ENCODE peak calls at places on chromosomes 11 and 22, in six cellular contexts. One of them, this sample, is unnamed.

GRCh38 chr11:95301497-95301896 is 70.5 kb upstream of the SESN3 start:
- DNase-seq in cardiac fibroblast: no peak
- DNase-seq in psoas muscle: no peak
- DNase-seq in fibroblast of pulmonary artery: peak
- DNase-seq in WTC11: no peak
- DNase-seq in lower lobe of right lung: peak
- DNase-seq in this sample: no peak

GRCh38 chr11:10351768-10352641 is 47.1 kb downstream of the ADM start:
- DNase-seq in cardiac fibroblast: peak
- DNase-seq in psoas muscle: peak
- DNase-seq in fibroblast of pulmonary artery: peak
- DNase-seq in WTC11: peak
- DNase-seq in lower lobe of right lung: no peak
- DNase-seq in this sample: no peak

GRCh38 chr22:21791635-21792625 is 56.3 kb upstream of the YPEL1 start:
- DNase-seq in cardiac fibroblast: peak
- DNase-seq in psoas muscle: no peak
- DNase-seq in fibroblast of pulmonary artery: peak
- DNase-seq in WTC11: no peak
- DNase-seq in lower lobe of right lung: no peak
- DNase-seq in this sample: no peak

GRCh38 chr22:41367039-41367679 is 14.6 kb upstream of the TEF start:
- DNase-seq in cardiac fibroblast: peak
- DNase-seq in psoas muscle: peak
- DNase-seq in fibroblast of pulmonary artery: peak
- DNase-seq in WTC11: peak
- DNase-seq in lower lobe of right lung: peak
- DNase-seq in this sample: peak

GRCh38 chr11:70539360-70540095 is 141.2 kb downstream of the CTTN start:
- DNase-seq in cardiac fibroblast: no peak
- DNase-seq in psoas muscle: no peak
- DNase-seq in fibroblast of pulmonary artery: no peak
- DNase-seq in WTC11: no peak
- DNase-seq in lower lobe of right lung: peak
- DNase-seq in this sample: no peak

GRCh38 chr11:1195690-1196515 is 27.0 kb upstream of the MUC5B start:
- DNase-seq in cardiac fibroblast: no peak
- DNase-seq in psoas muscle: peak
- DNase-seq in fibroblast of pulmonary artery: no peak
- DNase-seq in WTC11: peak
- DNase-seq in lower lobe of right lung: peak
- DNase-seq in this sample: no peak

GRCh38 chr11:78221396-78222315 is 32.9 kb downstream of the USP35 start:
- DNase-seq in cardiac fibroblast: no peak
- DNase-seq in psoas muscle: no peak
- DNase-seq in fibroblast of pulmonary artery: no peak
- DNase-seq in WTC11: no peak
- DNase-seq in lower lobe of right lung: no peak
- DNase-seq in this sample: no peak

GRCh38 chr11:118295834-118296454 is 8.6 kb upstream of the CD3E start:
- DNase-seq in cardiac fibroblast: peak
- DNase-seq in psoas muscle: no peak
- DNase-seq in fibroblast of pulmonary artery: peak
- DNase-seq in WTC11: no peak
- DNase-seq in lower lobe of right lung: no peak
- DNase-seq in this sample: no peak

GRCh38 chr11:104967493-104968364 is 645 bp downstream of the CASP4 start:
- DNase-seq in cardiac fibroblast: peak
- DNase-seq in psoas muscle: no peak
- DNase-seq in fibroblast of pulmonary artery: peak
- DNase-seq in WTC11: no peak
- DNase-seq in lower lobe of right lung: no peak
- DNase-seq in this sample: no peak

GRCh38 chr11:122439911-122440782 is 215.4 kb upstream of the UBASH3B start:
- DNase-seq in cardiac fibroblast: peak
- DNase-seq in psoas muscle: peak
- DNase-seq in fibroblast of pulmonary artery: peak
- DNase-seq in WTC11: peak
- DNase-seq in lower lobe of right lung: no peak
- DNase-seq in this sample: no peak

GRCh38 chr22:35102663-35103062 is 36.7 kb downstream of the ISX start:
- DNase-seq in cardiac fibroblast: no peak
- DNase-seq in psoas muscle: no peak
- DNase-seq in fibroblast of pulmonary artery: peak
- DNase-seq in WTC11: peak
- DNase-seq in lower lobe of right lung: peak
- DNase-seq in this sample: no peak

GRCh38 chr22:46815896-46816721 is 53.7 kb downstream of the TBC1D22A start:
- DNase-seq in cardiac fibroblast: peak
- DNase-seq in psoas muscle: no peak
- DNase-seq in fibroblast of pulmonary artery: peak
- DNase-seq in WTC11: no peak
- DNase-seq in lower lobe of right lung: no peak
- DNase-seq in this sample: no peak

DNA sequence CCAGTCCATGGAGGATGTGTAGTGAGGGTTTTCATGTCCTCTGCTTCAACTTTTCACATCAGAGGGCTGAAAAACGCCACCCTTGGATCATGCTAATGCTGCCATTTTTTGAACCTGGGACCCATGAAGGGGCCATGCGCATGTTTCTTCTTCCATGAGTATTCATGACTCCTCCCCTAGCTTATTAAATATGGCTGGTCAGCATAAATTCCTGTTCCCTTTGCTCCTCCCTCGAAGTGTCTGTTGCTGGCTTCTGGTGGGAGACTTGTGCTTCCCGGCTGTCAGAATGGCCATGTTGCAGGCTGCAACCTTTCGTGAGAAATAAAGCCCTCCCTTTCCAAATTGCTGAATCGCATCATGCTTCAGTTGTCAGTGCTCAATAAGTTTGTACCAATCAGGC is 711.2 kb upstream of the KIRREL3 start:
- DNase-seq in cardiac fibroblast: no peak
- DNase-seq in psoas muscle: no peak
- DNase-seq in fibroblast of pulmonary artery: no peak
- DNase-seq in WTC11: no peak
- DNase-seq in lower lobe of right lung: no peak
- DNase-seq in this sample: no peak
- TF ChIP-seq CTCF in cardiac fibroblast: no peak
- TF ChIP-seq CTCF in psoas muscle: no peak
- TF ChIP-seq CTCF in fibroblast of pulmonary artery: no peak
- TF ChIP-seq CTCF in WTC11: no peak
- TF ChIP-seq CTCF in lower lobe of right lung: no peak
- TF ChIP-seq CTCF in this sample: no peak

GRCh38 chr11:115406404-115406803 is 97.8 kb downstream of the CADM1 start:
- DNase-seq in cardiac fibroblast: no peak
- DNase-seq in psoas muscle: no peak
- DNase-seq in fibroblast of pulmonary artery: no peak
- DNase-seq in WTC11: no peak
- DNase-seq in lower lobe of right lung: no peak
- DNase-seq in this sample: no peak
- TF ChIP-seq CTCF in cardiac fibroblast: no peak
- TF ChIP-seq CTCF in psoas muscle: no peak
- TF ChIP-seq CTCF in fibroblast of pulmonary artery: no peak
- TF ChIP-seq CTCF in WTC11: no peak
- TF ChIP-seq CTCF in lower lobe of right lung: no peak
- TF ChIP-seq CTCF in this sample: no peak

DNA sequence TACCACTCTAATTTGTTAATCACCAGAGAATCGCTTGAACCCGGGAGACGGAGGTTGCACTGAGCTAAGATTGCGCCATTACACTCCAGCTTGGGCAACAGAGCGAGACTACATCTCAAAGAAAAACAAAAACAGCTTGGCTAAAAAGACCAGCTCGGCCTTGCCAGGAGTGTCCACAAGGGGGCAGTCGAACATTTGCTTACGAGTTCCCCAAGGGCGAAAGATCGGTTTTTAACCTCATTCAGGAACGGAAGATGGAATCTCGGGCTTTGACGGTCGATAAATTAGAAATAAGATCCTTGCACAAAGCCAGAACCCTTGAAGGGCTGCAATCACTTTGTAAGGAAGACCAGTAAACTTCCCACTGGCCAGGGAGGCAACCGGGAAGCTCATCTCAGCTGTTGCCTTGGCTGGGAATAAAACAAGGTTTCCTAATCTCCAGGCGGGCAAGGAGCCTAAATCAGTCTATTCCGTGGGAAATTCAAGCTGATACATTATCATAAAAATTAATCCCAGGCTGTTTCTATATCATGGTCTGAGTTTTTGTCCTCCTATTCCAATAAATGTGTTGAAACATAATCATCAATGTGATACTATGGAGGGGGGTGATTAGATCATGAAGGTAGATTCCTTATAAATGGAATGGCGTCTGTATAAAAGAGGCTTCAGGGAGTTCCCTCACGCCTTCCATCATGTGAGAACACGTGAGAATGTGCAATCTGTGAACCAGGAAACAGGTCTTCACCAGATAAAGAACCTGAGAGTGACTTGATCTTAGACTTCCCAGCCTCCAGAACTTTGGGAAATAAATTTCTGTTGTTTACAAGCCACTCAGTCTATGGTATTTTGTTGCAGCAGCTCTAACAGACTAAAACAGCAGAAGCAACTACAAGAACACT is 14.9 kb upstream of the SLC29A2 start:
- DNase-seq in cardiac fibroblast: peak
- DNase-seq in psoas muscle: peak
- DNase-seq in fibroblast of pulmonary artery: peak
- DNase-seq in WTC11: peak
- DNase-seq in lower lobe of right lung: peak
- DNase-seq in this sample: peak
- TF ChIP-seq CTCF in cardiac fibroblast: peak
- TF ChIP-seq CTCF in psoas muscle: peak
- TF ChIP-seq CTCF in fibroblast of pulmonary artery: no peak
- TF ChIP-seq CTCF in WTC11: peak
- TF ChIP-seq CTCF in lower lobe of right lung: peak
- TF ChIP-seq CTCF in this sample: peak

GRCh38 chr22:50274311-50274710 is 4.1 kb upstream of the MAPK11 start:
- DNase-seq in cardiac fibroblast: peak
- DNase-seq in psoas muscle: peak
- DNase-seq in fibroblast of pulmonary artery: peak
- DNase-seq in WTC11: no peak
- DNase-seq in lower lobe of right lung: no peak
- DNase-seq in this sample: no peak

GRCh38 chr22:50277761-50278160 is 7.6 kb upstream of the MAPK11 start:
- DNase-seq in cardiac fibroblast: no peak
- DNase-seq in psoas muscle: no peak
- DNase-seq in fibroblast of pulmonary artery: no peak
- DNase-seq in WTC11: no peak
- DNase-seq in lower lobe of right lung: no peak
- DNase-seq in this sample: no peak

GRCh38 chr22:50275181-50276055 is 5.2 kb upstream of the MAPK11 start:
- DNase-seq in cardiac fibroblast: no peak
- DNase-seq in psoas muscle: no peak
- DNase-seq in fibroblast of pulmonary artery: no peak
- DNase-seq in WTC11: no peak
- DNase-seq in lower lobe of right lung: no peak
- DNase-seq in this sample: no peak

GRCh38 chr22:50278461-50278860 is 8.3 kb upstream of the MAPK11 start:
- DNase-seq in cardiac fibroblast: no peak
- DNase-seq in psoas muscle: no peak
- DNase-seq in fibroblast of pulmonary artery: no peak
- DNase-seq in WTC11: no peak
- DNase-seq in lower lobe of right lung: no peak
- DNase-seq in this sample: no peak

GRCh38 chr22:50276143-50276542 is 6.0 kb upstream of the MAPK11 start:
- DNase-seq in cardiac fibroblast: peak
- DNase-seq in psoas muscle: peak
- DNase-seq in fibroblast of pulmonary artery: peak
- DNase-seq in WTC11: peak
- DNase-seq in lower lobe of right lung: peak
- DNase-seq in this sample: no peak
- TF ChIP-seq CTCF in cardiac fibroblast: peak
- TF ChIP-seq CTCF in psoas muscle: peak
- TF ChIP-seq CTCF in fibroblast of pulmonary artery: no peak
- TF ChIP-seq CTCF in WTC11: peak
- TF ChIP-seq CTCF in lower lobe of right lung: peak
- TF ChIP-seq CTCF in this sample: peak

GRCh38 chr11:107590460-107591097 is 368 bp upstream of the ELMOD1 start:
- DNase-seq in cardiac fibroblast: no peak
- DNase-seq in psoas muscle: no peak
- DNase-seq in fibroblast of pulmonary artery: no peak
- DNase-seq in WTC11: peak
- DNase-seq in lower lobe of right lung: no peak
- DNase-seq in this sample: no peak

GRCh38 chr11:107592256-107592655 is 1.3 kb downstream of the ELMOD1 start:
- DNase-seq in cardiac fibroblast: no peak
- DNase-seq in psoas muscle: no peak
- DNase-seq in fibroblast of pulmonary artery: no peak
- DNase-seq in WTC11: no peak
- DNase-seq in lower lobe of right lung: no peak
- DNase-seq in this sample: no peak

GRCh38 chr11:107592813-107593212 is 1.9 kb downstream of the ELMOD1 start:
- DNase-seq in cardiac fibroblast: no peak
- DNase-seq in psoas muscle: no peak
- DNase-seq in fibroblast of pulmonary artery: no peak
- DNase-seq in WTC11: no peak
- DNase-seq in lower lobe of right lung: no peak
- DNase-seq in this sample: no peak

GRCh38 chr11:107591446-107592236 is 694 bp downstream of the ELMOD1 start:
- DNase-seq in cardiac fibroblast: peak
- DNase-seq in psoas muscle: no peak
- DNase-seq in fibroblast of pulmonary artery: no peak
- DNase-seq in WTC11: peak
- DNase-seq in lower lobe of right lung: no peak
- DNase-seq in this sample: no peak

DNA sequence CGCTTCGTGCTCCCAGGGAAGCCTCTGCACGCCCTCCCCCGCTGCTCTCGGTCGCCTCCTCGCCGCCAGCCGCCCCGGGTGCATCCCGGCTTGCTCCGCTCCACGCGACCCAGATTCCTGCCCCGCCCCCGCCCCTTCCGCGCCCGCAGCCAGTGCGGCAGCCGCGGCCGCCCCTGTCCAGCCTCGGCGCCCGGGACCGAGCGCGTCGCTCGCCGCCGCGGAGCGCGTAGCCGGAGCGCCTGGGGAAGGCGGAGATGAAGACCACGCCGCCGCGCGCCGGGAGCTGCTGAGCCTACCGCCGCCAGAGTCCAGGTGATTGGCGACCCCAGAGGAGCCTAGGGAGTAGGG is at the start of gene ELMOD1:
- DNase-seq in cardiac fibroblast: peak
- DNase-seq in psoas muscle: peak
- DNase-seq in fibroblast of pulmonary artery: peak
- DNase-seq in WTC11: peak
- DNase-seq in lower lobe of right lung: peak
- DNase-seq in this sample: no peak
- TF ChIP-seq CTCF in cardiac fibroblast: peak
- TF ChIP-seq CTCF in psoas muscle: peak
- TF ChIP-seq CTCF in fibroblast of pulmonary artery: no peak
- TF ChIP-seq CTCF in WTC11: no peak
- TF ChIP-seq CTCF in lower lobe of right lung: peak
- TF ChIP-seq CTCF in this sample: peak

This sample was measured in AG09309.